ENCODE peak calls at places on chromosome 17, in seven cellular contexts. R is choroid plexus epithelial cell, U is lung, O is fibroblast of mammary gland, X is cardiac muscle cell, H is PC-3, E is A549. B is an unnamed sample.

GRCh38 chr17:79931517-79932309 is 92.5 kb upstream of the CBX4 start:
- DNase-seq in R (no peak), U (no peak), O (peak), X (peak), H (peak), E (no peak), B (no peak)

GRCh38 chr17:17681187-17681743 is at the start of gene RAI1:
- DNase-seq in R (peak), U (peak), O (peak), X (peak), H (peak), E (peak), B (no peak)

GRCh38 chr17:44293509-44294226 is 14.7 kb upstream of the RUNDC3A start:
- DNase-seq in R (no peak), U (no peak), O (no peak), X (no peak), H (no peak), E (no peak), B (no peak)

GRCh38 chr17:32156656-32157055 is 14.4 kb downstream of the RHOT1 start:
- DNase-seq in R (no peak), U (no peak), O (no peak), X (no peak), H (no peak), E (no peak), B (no peak)

GRCh38 chr17:9472541-9472940 is 103.1 kb downstream of the STX8 start:
- DNase-seq in R (peak), U (no peak), O (peak), X (peak), H (no peak), E (no peak), B (no peak)

GRCh38 chr17:81046770-81047359 is 11.9 kb downstream of the BAIAP2 start:
- DNase-seq in R (no peak), U (no peak), O (no peak), X (no peak), H (peak), E (no peak), B (no peak)

GRCh38 chr17:1898332-1898731 is 68.5 kb downstream of the RPA1 start:
- DNase-seq in R (no peak), U (no peak), O (no peak), X (no peak), H (no peak), E (no peak), B (no peak)

GRCh38 chr17:78252111-78252634 is 20.7 kb downstream of the TMEM235 start:
- DNase-seq in R (no peak), U (no peak), O (no peak), X (no peak), H (no peak), E (no peak), B (no peak)

GRCh38 chr17:80789356-80789902 is 202.2 kb upstream of the CHMP6 start:
- DNase-seq in R (peak), U (no peak), O (peak), X (peak), H (peak), E (peak), B (peak)

GRCh38 chr17:16662936-16663335 is 9.3 kb upstream of the ZNF624 start:
- DNase-seq in R (no peak), U (no peak), O (no peak), X (no peak), H (peak), E (no peak), B (no peak)

GRCh38 chr17:68310141-68310540 is 18.8 kb downstream of the ARSG start:
- DNase-seq in R (peak), U (no peak), O (no peak), X (no peak), H (peak), E (no peak), B (no peak)

GRCh38 chr17:78979780-78980623 is at the start of gene LGALS3BP:
- DNase-seq in R (peak), U (peak), O (peak), X (peak), H (peak), E (peak), B (peak)

GRCh38 chr17:2841606-2842005 is 45.4 kb downstream of the RAP1GAP2 start:
- DNase-seq in R (no peak), U (no peak), O (peak), X (peak), H (no peak), E (no peak), B (no peak)

GRCh38 chr17:74163271-74163821 is 40.1 kb upstream of the RPL38 start:
- DNase-seq in R (no peak), U (no peak), O (no peak), X (no peak), H (no peak), E (no peak), B (no peak)

GRCh38 chr17:75326587-75326955 is 37.3 kb upstream of the SLC25A19 start:
- DNase-seq in R (no peak), U (no peak), O (no peak), X (no peak), H (no peak), E (no peak), B (no peak)

GRCh38 chr17:44971776-44972483 is 3.8 kb upstream of the C1QL1 start:
- DNase-seq in R (peak), U (no peak), O (peak), X (no peak), H (no peak), E (no peak), B (no peak)

GRCh38 chr17:58388302-58389190 is 28.8 kb downstream of the RNF43 start:
- DNase-seq in R (peak), U (no peak), O (peak), X (no peak), H (peak), E (no peak), B (no peak)

GRCh38 chr17:58387834-58388233 is 29.5 kb downstream of the RNF43 start:
- DNase-seq in R (no peak), U (no peak), O (no peak), X (no peak), H (peak), E (peak), B (no peak)

GRCh38 chr17:58394534-58395223 is 22.7 kb downstream of the RNF43 start:
- DNase-seq in R (no peak), U (no peak), O (no peak), X (no peak), H (peak), E (no peak), B (no peak)

GRCh38 chr17:58390884-58391283 is 26.4 kb downstream of the RNF43 start:
- DNase-seq in R (no peak), U (no peak), O (no peak), X (no peak), H (no peak), E (no peak), B (no peak)

DNA sequence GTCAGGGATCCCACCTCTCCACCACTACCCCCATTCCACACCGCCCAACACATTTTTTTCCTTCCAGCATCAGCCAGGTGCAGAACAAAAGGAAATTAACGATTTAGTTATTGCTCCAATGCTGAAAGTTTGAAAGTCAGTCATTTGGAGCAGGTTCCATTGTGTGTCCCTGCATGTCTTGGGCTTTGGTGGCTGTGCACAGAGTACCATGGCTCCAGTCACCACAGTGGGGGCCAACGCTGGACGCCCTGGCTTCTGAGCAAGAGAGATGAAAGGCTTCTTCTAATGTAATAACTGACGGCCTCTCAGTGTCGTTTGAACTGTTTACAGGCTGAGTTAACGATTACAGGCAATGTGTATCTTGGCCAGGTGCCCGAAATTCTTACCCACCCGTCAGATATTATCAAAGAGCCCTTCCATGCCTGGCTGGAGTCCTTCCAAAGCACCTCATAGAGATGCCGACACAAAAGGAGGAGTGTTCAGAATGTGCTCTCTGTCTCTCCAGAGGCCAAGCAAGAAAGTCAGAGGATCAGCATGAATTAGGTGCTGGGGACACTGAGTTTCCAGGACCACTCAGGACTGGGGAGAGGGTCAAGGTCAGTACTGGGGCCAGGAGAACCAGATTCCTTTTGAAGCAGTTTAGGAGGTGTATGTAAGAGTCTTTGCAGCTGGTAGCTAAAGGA is 25.9 kb downstream of the RNF43 start:
- DNase-seq in R (peak), U (peak), O (no peak), X (peak), H (peak), E (peak), B (no peak)
- H3K4me3 ChIP-seq in R (no peak), U (no peak), O (no peak), X (no peak), H (no peak), E (peak), B (no peak)

GRCh38 chr17:28860363-28860808 is 5.6 kb downstream of the ERAL1 start:
- DNase-seq in R (no peak), U (no peak), O (no peak), X (no peak), H (no peak), E (no peak), B (no peak)

GRCh38 chr17:28853295-28853694 is 1.5 kb upstream of the ERAL1 start:
- DNase-seq in R (no peak), U (no peak), O (no peak), X (no peak), H (no peak), E (no peak), B (no peak)

GRCh38 chr17:28849281-28849680 is 5.5 kb upstream of the ERAL1 start:
- DNase-seq in R (peak), U (no peak), O (peak), X (no peak), H (no peak), E (peak), B (no peak)

GRCh38 chr17:28857848-28858360 is 3.1 kb downstream of the ERAL1 start:
- DNase-seq in R (no peak), U (no peak), O (no peak), X (no peak), H (no peak), E (no peak), B (no peak)

DNA sequence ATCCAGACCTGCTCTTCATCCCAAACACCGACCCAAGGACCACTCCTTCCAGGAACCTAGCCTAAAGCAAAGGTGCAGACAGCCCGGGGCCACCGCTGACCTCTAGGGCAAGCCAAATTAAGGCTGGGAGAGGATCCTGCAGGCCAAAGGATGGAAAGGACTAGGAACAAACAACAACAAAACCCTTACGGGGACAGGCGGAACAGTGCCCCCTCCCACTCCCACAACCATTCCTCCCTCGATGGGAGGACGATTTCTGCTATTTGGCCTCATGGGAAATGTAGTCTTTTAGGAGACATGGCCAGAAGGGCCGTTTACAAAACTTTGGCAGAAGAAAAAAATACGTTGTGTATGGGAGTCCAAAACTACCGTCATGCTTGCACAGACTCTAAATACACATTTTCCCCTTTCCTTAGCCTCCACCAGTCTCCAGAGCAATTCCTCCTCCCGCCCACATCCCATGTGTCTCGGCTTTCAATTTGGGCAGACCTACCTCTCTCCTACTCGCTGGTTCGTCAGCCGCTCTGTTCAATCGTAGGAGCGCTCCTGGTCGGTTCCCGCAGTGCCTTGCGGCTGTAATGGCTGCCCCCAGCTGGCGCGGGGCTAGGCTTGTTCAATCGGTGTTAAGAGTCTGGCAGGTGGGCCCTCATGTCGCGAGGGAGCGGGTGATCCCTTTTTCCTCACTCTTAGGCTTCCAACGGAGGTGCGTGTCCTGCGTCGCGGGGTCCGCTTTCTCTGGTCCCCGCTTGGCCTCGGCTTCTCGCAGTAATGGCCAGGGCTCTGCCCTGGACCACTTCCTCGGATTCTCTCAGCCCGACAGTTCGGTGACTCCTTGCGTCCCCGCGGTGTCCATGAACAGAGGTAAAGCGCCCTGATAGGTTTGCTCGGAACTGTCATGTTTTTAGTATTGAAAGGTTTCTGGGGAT is at the start of gene ERAL1:
- DNase-seq in R (peak), U (peak), O (peak), X (peak), H (peak), E (peak), B (peak)
- TF ChIP-seq CTCF in R (peak), U (no peak), O (no peak), X (no peak), H (no peak), E (no peak), B (peak)

DNA sequence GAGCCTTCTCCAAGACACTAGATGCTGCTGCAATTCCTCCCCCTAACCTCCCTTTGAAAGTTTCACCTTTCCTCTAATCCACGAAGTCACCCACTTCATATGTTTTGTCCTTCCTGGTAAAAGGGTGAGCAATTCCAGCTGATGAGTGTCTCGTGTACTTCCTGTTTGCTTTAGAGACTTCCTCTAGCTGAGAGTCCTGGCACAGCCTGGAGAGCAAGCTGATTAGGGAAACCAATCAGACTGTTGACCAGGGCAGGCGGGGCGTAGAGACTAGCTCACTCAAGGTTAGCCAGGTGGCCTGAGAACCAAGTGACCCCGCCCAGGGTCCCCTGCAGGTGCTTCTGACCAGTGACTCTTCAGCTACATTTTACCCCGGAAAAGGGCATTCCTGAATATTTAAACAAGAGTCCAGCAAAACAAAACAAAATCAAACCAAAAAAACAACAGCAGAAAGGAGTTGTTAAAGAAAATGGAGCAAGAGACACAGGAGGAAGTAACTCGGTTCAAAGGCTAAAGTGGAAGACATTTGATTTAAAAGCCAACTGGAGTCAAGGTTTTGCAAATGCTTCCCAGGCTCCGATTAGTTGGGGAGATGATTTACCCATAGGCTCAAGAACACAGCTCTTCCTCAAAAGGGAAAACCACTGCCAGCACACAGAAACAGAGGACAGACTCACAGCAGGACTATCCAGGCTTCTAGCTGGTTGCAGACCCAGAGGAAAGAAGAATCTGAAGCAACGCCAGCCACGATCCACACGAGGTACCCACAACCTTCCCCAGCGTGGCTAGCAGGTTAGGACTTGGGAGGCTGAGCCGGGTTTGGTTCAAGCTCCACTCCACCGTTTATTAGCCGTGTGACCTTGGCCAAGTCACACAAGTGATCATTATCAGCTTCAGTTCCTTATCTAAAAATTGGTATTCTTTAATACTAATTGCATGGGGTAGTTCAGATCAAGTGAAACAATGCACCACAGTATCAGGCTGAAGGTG is 13.4 kb downstream of the HSPB9 start:
- DNase-seq in R (peak), U (peak), O (peak), X (peak), H (no peak), E (peak), B (no peak)
- H3K4me3 ChIP-seq in R (no peak), U (no peak), O (no peak), X (no peak), H (no peak), E (no peak), B (no peak)

GRCh38 chr17:14815079-14815478 is 450.0 kb downstream of the PMP22 start:
- DNase-seq in R (no peak), U (no peak), O (peak), X (no peak), H (peak), E (no peak), B (no peak)
- TF ChIP-seq CTCF in R (no peak), U (no peak), O (no peak), X (no peak), H (no peak), E (no peak), B (no peak)

DNA sequence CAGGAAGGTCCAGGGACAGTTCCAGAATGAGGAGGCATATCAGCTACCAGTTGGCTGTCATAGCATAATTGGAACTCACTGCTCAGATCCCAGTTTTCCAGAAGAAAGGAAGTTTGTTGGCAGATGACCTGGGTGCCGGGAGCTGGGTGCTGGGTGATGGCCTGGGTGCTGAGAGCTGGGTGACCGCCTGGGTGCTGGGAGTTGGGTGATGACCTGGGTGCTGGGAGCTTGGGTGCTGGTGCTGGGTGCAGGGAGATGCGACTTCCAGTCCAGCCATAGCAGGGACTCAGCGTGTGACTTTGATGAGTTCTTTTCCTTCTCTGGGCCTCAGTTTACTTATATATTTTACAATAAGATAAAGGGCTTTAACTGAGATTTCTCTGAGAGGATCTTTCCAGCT is 18.0 kb downstream of the WSCD1 start:
- DNase-seq in R (no peak), U (no peak), O (no peak), X (no peak), H (no peak), E (no peak), B (no peak)
- H3K4me3 ChIP-seq in R (no peak), U (no peak), O (no peak), X (no peak), H (no peak), E (no peak), B (no peak)

DNA sequence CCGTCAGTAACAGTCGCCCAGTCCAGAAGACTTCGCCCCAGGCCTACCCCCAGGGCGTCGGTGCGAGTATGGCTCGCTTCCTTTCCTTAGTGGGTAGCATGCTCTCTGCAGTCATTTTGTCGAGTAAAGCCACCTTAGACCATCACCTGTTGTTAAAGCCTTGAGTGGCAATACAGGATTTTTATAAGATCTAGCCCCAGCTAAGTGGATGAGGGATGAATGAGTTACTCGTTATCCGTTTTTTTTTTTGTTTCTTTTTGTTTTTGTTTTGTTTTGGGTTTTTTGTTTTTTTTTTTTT is 322 bp upstream of the KLHL11 start:
- DNase-seq in R (no peak), U (no peak), O (no peak), X (no peak), H (no peak), E (no peak), B (no peak)
- TF ChIP-seq CTCF in R (no peak), U (no peak), O (no peak), X (no peak), H (no peak), E (no peak), B (no peak)